ENCODE peak calls at places on chromosomes 11 and 22, in nine cellular contexts. One of them, this sample, is unnamed.

GRCh38 chr22:37765498-37765897 is 42.2 kb upstream of the GCAT start:
- DNase-seq in CD4-positive, alpha-beta T cell: no peak
- DNase-seq in prostate gland: no peak
- DNase-seq in glutamatergic neuron: no peak
- DNase-seq in stomach: no peak
- DNase-seq in lower lobe of right lung: no peak
- DNase-seq in kidney epithelial cell: no peak
- DNase-seq in progenitor cell of endocrine pancreas: no peak
- DNase-seq in RWPE1: no peak
- DNase-seq in this sample: no peak

GRCh38 chr22:20268350-20269012 is 363 bp upstream of the RTN4R start:
- DNase-seq in CD4-positive, alpha-beta T cell: peak; percentile 43
- DNase-seq in prostate gland: peak; percentile 48
- DNase-seq in glutamatergic neuron: peak; percentile 84
- DNase-seq in stomach: peak; percentile 75
- DNase-seq in lower lobe of right lung: peak; percentile 75
- DNase-seq in kidney epithelial cell: no peak
- DNase-seq in progenitor cell of endocrine pancreas: peak; percentile 70
- DNase-seq in RWPE1: peak; percentile 44
- DNase-seq in this sample: peak; percentile 81

GRCh38 chr22:44623771-44624510 is 78.1 kb upstream of the PRR5 start:
- DNase-seq in CD4-positive, alpha-beta T cell: no peak
- DNase-seq in prostate gland: no peak
- DNase-seq in glutamatergic neuron: peak; percentile 74
- DNase-seq in stomach: no peak
- DNase-seq in lower lobe of right lung: peak; percentile 39
- DNase-seq in kidney epithelial cell: no peak
- DNase-seq in progenitor cell of endocrine pancreas: no peak
- DNase-seq in RWPE1: peak; percentile 16
- DNase-seq in this sample: peak; percentile 57

GRCh38 chr11:111001091-111001430 is 244.5 kb upstream of the POU2AF2 start:
- DNase-seq in CD4-positive, alpha-beta T cell: no peak
- DNase-seq in prostate gland: no peak
- DNase-seq in glutamatergic neuron: no peak
- DNase-seq in stomach: no peak
- DNase-seq in lower lobe of right lung: no peak
- DNase-seq in kidney epithelial cell: no peak
- DNase-seq in progenitor cell of endocrine pancreas: no peak
- DNase-seq in RWPE1: no peak
- DNase-seq in this sample: no peak

GRCh38 chr11:77071671-77072605 is 5.2 kb downstream of the CAPN5 start:
- DNase-seq in CD4-positive, alpha-beta T cell: no peak
- DNase-seq in prostate gland: no peak
- DNase-seq in glutamatergic neuron: peak; percentile 12
- DNase-seq in stomach: peak; percentile 25
- DNase-seq in lower lobe of right lung: peak; percentile 42
- DNase-seq in kidney epithelial cell: no peak
- DNase-seq in progenitor cell of endocrine pancreas: no peak
- DNase-seq in RWPE1: no peak
- DNase-seq in this sample: no peak

GRCh38 chr22:39315389-39315788 is 4.0 kb downstream of the RPL3 start:
- DNase-seq in CD4-positive, alpha-beta T cell: no peak
- DNase-seq in prostate gland: no peak
- DNase-seq in glutamatergic neuron: no peak
- DNase-seq in stomach: no peak
- DNase-seq in lower lobe of right lung: no peak
- DNase-seq in kidney epithelial cell: no peak
- DNase-seq in progenitor cell of endocrine pancreas: no peak
- DNase-seq in RWPE1: no peak
- DNase-seq in this sample: no peak

GRCh38 chr22:36589856-36590255 is 60.9 kb upstream of the EIF3D start:
- DNase-seq in CD4-positive, alpha-beta T cell: no peak
- DNase-seq in prostate gland: no peak
- DNase-seq in glutamatergic neuron: peak; percentile 46
- DNase-seq in stomach: no peak
- DNase-seq in lower lobe of right lung: no peak
- DNase-seq in kidney epithelial cell: no peak
- DNase-seq in progenitor cell of endocrine pancreas: no peak
- DNase-seq in RWPE1: no peak
- DNase-seq in this sample: peak; percentile 47

GRCh38 chr22:23067023-23067650 is 3.2 kb upstream of the GNAZ start:
- DNase-seq in CD4-positive, alpha-beta T cell: no peak
- DNase-seq in prostate gland: no peak
- DNase-seq in glutamatergic neuron: no peak
- DNase-seq in stomach: peak; percentile 8
- DNase-seq in lower lobe of right lung: peak; percentile 32
- DNase-seq in kidney epithelial cell: no peak
- DNase-seq in progenitor cell of endocrine pancreas: peak; percentile 9
- DNase-seq in RWPE1: no peak
- DNase-seq in this sample: peak; percentile 4

GRCh38 chr11:78957481-78958245 is 383.0 kb upstream of the NARS2 start:
- DNase-seq in CD4-positive, alpha-beta T cell: no peak
- DNase-seq in prostate gland: no peak
- DNase-seq in glutamatergic neuron: no peak
- DNase-seq in stomach: no peak
- DNase-seq in lower lobe of right lung: no peak
- DNase-seq in kidney epithelial cell: no peak
- DNase-seq in progenitor cell of endocrine pancreas: no peak
- DNase-seq in RWPE1: peak; percentile 37
- DNase-seq in this sample: no peak

GRCh38 chr11:78961938-78962701 is 387.5 kb upstream of the NARS2 start:
- DNase-seq in CD4-positive, alpha-beta T cell: no peak
- DNase-seq in prostate gland: no peak
- DNase-seq in glutamatergic neuron: peak; percentile 77
- DNase-seq in stomach: no peak
- DNase-seq in lower lobe of right lung: no peak
- DNase-seq in kidney epithelial cell: peak; percentile 18
- DNase-seq in progenitor cell of endocrine pancreas: peak; percentile 61
- DNase-seq in RWPE1: no peak
- DNase-seq in this sample: peak; percentile 93

GRCh38 chr11:78958444-78958843 is 383.8 kb upstream of the NARS2 start:
- DNase-seq in CD4-positive, alpha-beta T cell: no peak
- DNase-seq in prostate gland: no peak
- DNase-seq in glutamatergic neuron: no peak
- DNase-seq in stomach: no peak
- DNase-seq in lower lobe of right lung: no peak
- DNase-seq in kidney epithelial cell: no peak
- DNase-seq in progenitor cell of endocrine pancreas: no peak
- DNase-seq in RWPE1: no peak
- DNase-seq in this sample: no peak

DNA sequence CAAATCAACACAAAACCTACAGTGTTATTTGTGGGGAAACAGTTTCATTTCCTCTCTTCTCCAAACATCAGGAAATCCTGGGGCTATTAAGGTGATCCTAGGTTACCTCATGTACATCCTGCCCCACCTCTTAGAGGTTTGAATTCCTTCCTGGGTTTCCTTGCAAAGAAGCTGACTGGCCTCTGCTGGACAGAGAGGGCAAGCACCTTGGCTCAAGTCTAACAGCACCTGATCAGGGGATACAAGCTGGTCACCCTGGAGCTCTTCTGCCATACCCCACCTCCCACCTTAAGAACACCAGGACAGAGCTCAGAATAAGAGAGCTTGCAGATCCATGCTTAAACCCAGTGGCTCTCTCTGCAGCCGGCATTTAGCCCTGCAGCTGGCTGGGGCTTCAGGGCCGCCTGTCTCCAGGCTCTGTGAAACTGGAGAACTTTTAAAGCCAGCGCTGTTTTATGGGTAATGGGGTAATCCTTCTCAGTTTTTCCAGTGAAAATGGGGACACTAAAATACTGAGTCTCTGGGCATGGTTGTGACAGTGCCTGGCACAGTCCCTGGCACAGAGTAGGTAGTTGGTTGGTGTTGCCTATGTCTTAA is 386.6 kb upstream of the NARS2 start:
- DNase-seq in CD4-positive, alpha-beta T cell: no peak
- DNase-seq in prostate gland: peak; percentile 44
- DNase-seq in glutamatergic neuron: peak; percentile 33
- DNase-seq in stomach: peak; percentile 28
- DNase-seq in lower lobe of right lung: peak; percentile 48
- DNase-seq in kidney epithelial cell: no peak
- DNase-seq in progenitor cell of endocrine pancreas: no peak
- DNase-seq in RWPE1: peak; percentile 81
- DNase-seq in this sample: peak; percentile 46
- TF ChIP-seq CTCF in CD4-positive, alpha-beta T cell: no peak
- TF ChIP-seq CTCF in prostate gland: peak; percentile 77
- TF ChIP-seq CTCF in glutamatergic neuron: no peak
- TF ChIP-seq CTCF in stomach: peak; percentile 23
- TF ChIP-seq CTCF in lower lobe of right lung: peak; percentile 55
- TF ChIP-seq CTCF in kidney epithelial cell: peak; percentile 57
- TF ChIP-seq CTCF in progenitor cell of endocrine pancreas: peak; percentile 52
- TF ChIP-seq CTCF in RWPE1: peak; percentile 43
- TF ChIP-seq CTCF in this sample: peak; percentile 78

DNA sequence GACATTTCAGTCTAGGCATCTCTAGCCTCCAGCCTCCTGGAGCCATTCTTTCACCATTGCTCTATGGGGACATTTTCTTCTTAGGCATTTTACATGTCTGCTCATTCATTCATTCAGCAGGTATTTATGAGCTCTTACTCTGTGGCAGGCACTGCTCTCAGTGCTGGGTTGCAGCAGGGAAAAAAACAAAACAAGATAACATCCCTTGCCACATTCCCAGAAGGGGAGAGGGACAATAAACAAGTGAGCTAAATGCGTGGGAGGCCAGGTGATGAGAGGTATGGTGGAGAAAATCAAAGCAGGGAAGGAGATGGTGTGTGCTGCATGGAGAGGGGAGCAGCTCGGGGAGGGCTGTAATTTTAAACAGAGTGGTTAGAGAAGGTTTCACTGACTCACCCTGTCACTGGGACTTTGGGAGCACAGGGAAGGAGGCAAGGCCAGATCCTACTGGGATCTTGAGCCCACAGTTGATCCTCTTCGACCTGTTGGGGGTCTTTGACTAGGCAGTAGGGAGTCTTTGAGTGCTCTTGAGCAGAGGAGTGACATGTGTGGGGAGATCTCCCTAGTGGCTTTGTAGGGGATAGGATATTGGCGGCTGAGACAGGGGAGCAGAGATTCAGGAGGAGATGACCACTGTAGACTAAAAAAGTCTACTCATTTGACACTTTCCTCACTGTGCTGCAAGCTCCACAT is 17.0 kb downstream of the MICAL2 start:
- DNase-seq in CD4-positive, alpha-beta T cell: no peak
- DNase-seq in prostate gland: no peak
- DNase-seq in glutamatergic neuron: no peak
- DNase-seq in stomach: no peak
- DNase-seq in lower lobe of right lung: no peak
- DNase-seq in kidney epithelial cell: no peak
- DNase-seq in progenitor cell of endocrine pancreas: no peak
- DNase-seq in RWPE1: no peak
- DNase-seq in this sample: no peak
- TF ChIP-seq CTCF in CD4-positive, alpha-beta T cell: no peak
- TF ChIP-seq CTCF in prostate gland: no peak
- TF ChIP-seq CTCF in glutamatergic neuron: no peak
- TF ChIP-seq CTCF in stomach: no peak
- TF ChIP-seq CTCF in lower lobe of right lung: no peak
- TF ChIP-seq CTCF in kidney epithelial cell: no peak
- TF ChIP-seq CTCF in progenitor cell of endocrine pancreas: no peak
- TF ChIP-seq CTCF in RWPE1: no peak
- TF ChIP-seq CTCF in this sample: no peak

GRCh38 chr11:62610403-62610802 is 2.2 kb downstream of the EML3 start:
- DNase-seq in CD4-positive, alpha-beta T cell: no peak
- DNase-seq in prostate gland: no peak
- DNase-seq in glutamatergic neuron: no peak
- DNase-seq in stomach: no peak
- DNase-seq in lower lobe of right lung: no peak
- DNase-seq in kidney epithelial cell: no peak
- DNase-seq in progenitor cell of endocrine pancreas: no peak
- DNase-seq in RWPE1: no peak
- DNase-seq in this sample: no peak

GRCh38 chr11:62612366-62613274 is at the start of the genes EML3 and ROM1:
- DNase-seq in CD4-positive, alpha-beta T cell: peak; percentile 84
- DNase-seq in prostate gland: peak; percentile 76
- DNase-seq in glutamatergic neuron: peak; percentile 85
- DNase-seq in stomach: peak; percentile 86
- DNase-seq in lower lobe of right lung: peak; percentile 92
- DNase-seq in kidney epithelial cell: no peak
- DNase-seq in progenitor cell of endocrine pancreas: peak; percentile 77
- DNase-seq in RWPE1: peak; percentile 88
- DNase-seq in this sample: peak; percentile 87

GRCh38 chr11:62613275-62613864 is 313 bp downstream of the ROM1 start:
- DNase-seq in CD4-positive, alpha-beta T cell: no peak
- DNase-seq in prostate gland: no peak
- DNase-seq in glutamatergic neuron: peak; percentile 41
- DNase-seq in stomach: peak; percentile 32
- DNase-seq in lower lobe of right lung: no peak
- DNase-seq in kidney epithelial cell: no peak
- DNase-seq in progenitor cell of endocrine pancreas: no peak
- DNase-seq in RWPE1: no peak
- DNase-seq in this sample: peak; percentile 37

GRCh38 chr11:62610814-62611704 is 1.5 kb downstream of the EML3 start:
- DNase-seq in CD4-positive, alpha-beta T cell: no peak
- DNase-seq in prostate gland: no peak
- DNase-seq in glutamatergic neuron: no peak
- DNase-seq in stomach: no peak
- DNase-seq in lower lobe of right lung: no peak
- DNase-seq in kidney epithelial cell: no peak
- DNase-seq in progenitor cell of endocrine pancreas: no peak
- DNase-seq in RWPE1: no peak
- DNase-seq in this sample: no peak

DNA sequence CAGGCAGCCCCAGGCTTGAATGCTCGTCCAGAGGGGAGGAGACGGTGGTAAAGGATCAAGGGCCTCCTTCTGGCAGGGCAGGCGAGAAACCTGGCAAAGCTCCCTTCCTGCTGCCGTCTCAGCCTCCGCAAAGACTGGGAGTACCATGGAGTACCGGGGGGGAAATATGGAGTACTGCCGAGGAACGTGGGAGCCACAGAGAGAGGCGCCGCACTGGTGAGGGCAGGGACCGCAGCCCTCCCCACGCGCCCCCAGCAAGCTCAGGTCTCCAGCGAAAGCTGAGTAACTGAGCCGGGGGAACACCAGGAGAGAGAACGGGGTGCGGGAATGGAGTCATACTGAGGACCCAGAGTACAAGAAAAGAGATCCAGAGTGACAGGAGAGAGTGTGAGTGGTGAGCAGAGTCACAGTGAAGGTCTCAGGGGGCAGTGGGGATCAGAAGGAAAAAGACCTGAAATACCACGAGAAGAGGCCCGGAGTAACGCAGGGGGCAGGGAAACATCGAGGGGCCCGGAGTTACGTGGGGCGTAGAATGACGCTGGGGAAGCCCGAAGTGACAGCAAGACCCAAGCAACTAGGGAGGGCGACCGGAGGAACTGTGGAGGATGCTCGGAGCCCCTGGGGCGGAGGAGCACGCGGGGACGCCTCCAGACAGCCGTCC is 740 bp downstream of the EML3 start:
- DNase-seq in CD4-positive, alpha-beta T cell: no peak
- DNase-seq in prostate gland: no peak
- DNase-seq in glutamatergic neuron: peak; percentile 27
- DNase-seq in stomach: peak; percentile 57
- DNase-seq in lower lobe of right lung: peak; percentile 70
- DNase-seq in kidney epithelial cell: no peak
- DNase-seq in progenitor cell of endocrine pancreas: no peak
- DNase-seq in RWPE1: no peak
- DNase-seq in this sample: no peak
- TF ChIP-seq CTCF in CD4-positive, alpha-beta T cell: no peak
- TF ChIP-seq CTCF in prostate gland: no peak
- TF ChIP-seq CTCF in glutamatergic neuron: no peak
- TF ChIP-seq CTCF in stomach: no peak
- TF ChIP-seq CTCF in lower lobe of right lung: no peak
- TF ChIP-seq CTCF in kidney epithelial cell: no peak
- TF ChIP-seq CTCF in progenitor cell of endocrine pancreas: no peak
- TF ChIP-seq CTCF in RWPE1: no peak
- TF ChIP-seq CTCF in this sample: no peak

DNA sequence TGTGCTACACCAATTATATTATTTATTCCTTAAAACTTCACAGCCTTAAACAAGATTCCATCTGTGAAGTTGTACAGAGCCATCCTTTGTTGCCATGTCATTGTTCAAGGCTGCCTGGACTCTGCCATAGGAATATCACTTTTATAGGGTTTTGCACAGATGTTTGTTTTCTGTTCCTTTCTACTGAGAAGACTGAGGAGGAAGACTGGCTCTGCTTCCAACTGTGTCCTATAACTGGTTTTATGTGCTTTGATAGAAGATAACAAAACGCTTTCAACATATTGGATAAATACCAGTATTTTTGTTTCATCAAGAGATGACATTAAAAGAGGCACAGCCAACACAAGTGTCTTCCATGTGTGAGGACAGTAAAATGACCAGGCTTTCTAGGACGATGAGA is 120.6 kb downstream of the CD44 start:
- DNase-seq in CD4-positive, alpha-beta T cell: no peak
- DNase-seq in prostate gland: peak; percentile 59
- DNase-seq in glutamatergic neuron: no peak
- DNase-seq in stomach: no peak
- DNase-seq in lower lobe of right lung: no peak
- DNase-seq in kidney epithelial cell: no peak
- DNase-seq in progenitor cell of endocrine pancreas: no peak
- DNase-seq in RWPE1: no peak
- DNase-seq in this sample: no peak
- TF ChIP-seq CTCF in CD4-positive, alpha-beta T cell: no peak
- TF ChIP-seq CTCF in prostate gland: no peak
- TF ChIP-seq CTCF in glutamatergic neuron: no peak
- TF ChIP-seq CTCF in stomach: no peak
- TF ChIP-seq CTCF in lower lobe of right lung: no peak
- TF ChIP-seq CTCF in kidney epithelial cell: no peak
- TF ChIP-seq CTCF in progenitor cell of endocrine pancreas: no peak
- TF ChIP-seq CTCF in RWPE1: no peak
- TF ChIP-seq CTCF in this sample: no peak

This sample was measured in BE2C.